ENCODE peak calls at places on chromosomes 2 and 18, in six cellular contexts. One of them, this sample, is unnamed.

GRCh38 chr2:85584354-85584856 is at the start of gene VAMP5:
- DNase-seq in H7: peak; percentile 66
- DNase-seq in cardiac muscle cell: peak; percentile 41
- DNase-seq in foreskin fibroblast: no peak
- DNase-seq in epithelial cell of esophagus: no peak
- DNase-seq in transverse colon: peak; percentile 51
- DNase-seq in this sample: no peak

GRCh38 chr2:105455488-105455991 is 56.7 kb upstream of the FHL2 start:
- DNase-seq in H7: no peak
- DNase-seq in cardiac muscle cell: peak; percentile 92
- DNase-seq in foreskin fibroblast: peak; percentile 90
- DNase-seq in epithelial cell of esophagus: peak; percentile 96
- DNase-seq in transverse colon: peak; percentile 75
- DNase-seq in this sample: peak; percentile 97

GRCh38 chr2:204187513-204188088 is 251.0 kb downstream of the ICOS start:
- DNase-seq in H7: no peak
- DNase-seq in cardiac muscle cell: no peak
- DNase-seq in foreskin fibroblast: no peak
- DNase-seq in epithelial cell of esophagus: no peak
- DNase-seq in transverse colon: no peak
- DNase-seq in this sample: no peak

GRCh38 chr18:62018034-62018760 is 125.4 kb upstream of the RNF152 start:
- DNase-seq in H7: no peak
- DNase-seq in cardiac muscle cell: peak; percentile 97
- DNase-seq in foreskin fibroblast: peak; percentile 90
- DNase-seq in epithelial cell of esophagus: no peak
- DNase-seq in transverse colon: peak; percentile 11
- DNase-seq in this sample: peak; percentile 69

GRCh38 chr18:7601249-7601620 is 34.1 kb downstream of the PTPRM start:
- DNase-seq in H7: no peak
- DNase-seq in cardiac muscle cell: peak; percentile 62
- DNase-seq in foreskin fibroblast: peak; percentile 47
- DNase-seq in epithelial cell of esophagus: peak; percentile 14
- DNase-seq in transverse colon: no peak
- DNase-seq in this sample: no peak

GRCh38 chr2:232318175-232318855 is 60.2 kb upstream of the ALPP start:
- DNase-seq in H7: no peak
- DNase-seq in cardiac muscle cell: no peak
- DNase-seq in foreskin fibroblast: no peak
- DNase-seq in epithelial cell of esophagus: no peak
- DNase-seq in transverse colon: peak; percentile 1
- DNase-seq in this sample: no peak

GRCh38 chr2:242004223-242004901 is 134.8 kb downstream of the RTP5 start:
- DNase-seq in H7: no peak
- DNase-seq in cardiac muscle cell: no peak
- DNase-seq in foreskin fibroblast: no peak
- DNase-seq in epithelial cell of esophagus: no peak
- DNase-seq in transverse colon: no peak
- DNase-seq in this sample: no peak

GRCh38 chr2:164479460-164479859 is 141.8 kb downstream of the GRB14 start:
- DNase-seq in H7: no peak
- DNase-seq in cardiac muscle cell: peak; percentile 56
- DNase-seq in foreskin fibroblast: peak; percentile 1
- DNase-seq in epithelial cell of esophagus: peak; percentile 39
- DNase-seq in transverse colon: no peak
- DNase-seq in this sample: no peak

GRCh38 chr2:80073134-80073561 is 231.4 kb downstream of the LRRTM1 start:
- DNase-seq in H7: peak; percentile 46
- DNase-seq in cardiac muscle cell: peak; percentile 70
- DNase-seq in foreskin fibroblast: peak; percentile 24
- DNase-seq in epithelial cell of esophagus: peak; percentile 63
- DNase-seq in transverse colon: peak; percentile 27
- DNase-seq in this sample: no peak

GRCh38 chr2:27914793-27915175 is 24.3 kb downstream of the BABAM2 start:
- DNase-seq in H7: no peak
- DNase-seq in cardiac muscle cell: no peak
- DNase-seq in foreskin fibroblast: no peak
- DNase-seq in epithelial cell of esophagus: peak; percentile 71
- DNase-seq in transverse colon: no peak
- DNase-seq in this sample: no peak

GRCh38 chr2:199460101-199460671 is 2.4 kb upstream of the SATB2 start:
- DNase-seq in H7: peak; percentile 43
- DNase-seq in cardiac muscle cell: peak; percentile 57
- DNase-seq in foreskin fibroblast: no peak
- DNase-seq in epithelial cell of esophagus: peak; percentile 38
- DNase-seq in transverse colon: no peak
- DNase-seq in this sample: no peak

GRCh38 chr2:17309741-17310339 is 208.4 kb downstream of the RAD51AP2 start:
- DNase-seq in H7: peak; percentile 62
- DNase-seq in cardiac muscle cell: peak; percentile 59
- DNase-seq in foreskin fibroblast: no peak
- DNase-seq in epithelial cell of esophagus: peak; percentile 76
- DNase-seq in transverse colon: peak; percentile 15
- DNase-seq in this sample: no peak

GRCh38 chr18:25561923-25562322 is 210.0 kb upstream of the ZNF521 start:
- DNase-seq in H7: peak; percentile 32
- DNase-seq in cardiac muscle cell: peak; percentile 34
- DNase-seq in foreskin fibroblast: peak; percentile 18
- DNase-seq in epithelial cell of esophagus: no peak
- DNase-seq in transverse colon: peak; percentile 10
- DNase-seq in this sample: no peak

GRCh38 chr2:7436096-7436906 is 519.1 kb downstream of the RNF144A start:
- DNase-seq in H7: no peak
- DNase-seq in cardiac muscle cell: no peak
- DNase-seq in foreskin fibroblast: no peak
- DNase-seq in epithelial cell of esophagus: no peak
- DNase-seq in transverse colon: no peak
- DNase-seq in this sample: no peak

GRCh38 chr2:42169869-42170465 is 814 bp downstream of the EML4 start:
- DNase-seq in H7: no peak
- DNase-seq in cardiac muscle cell: no peak
- DNase-seq in foreskin fibroblast: no peak
- DNase-seq in epithelial cell of esophagus: no peak
- DNase-seq in transverse colon: no peak
- DNase-seq in this sample: no peak

GRCh38 chr2:56803596-56803995 is 619.8 kb downstream of the CCDC85A start:
- DNase-seq in H7: no peak
- DNase-seq in cardiac muscle cell: no peak
- DNase-seq in foreskin fibroblast: no peak
- DNase-seq in epithelial cell of esophagus: no peak
- DNase-seq in transverse colon: no peak
- DNase-seq in this sample: no peak

GRCh38 chr2:150522269-150522668 is 34.8 kb upstream of the RND3 start:
- DNase-seq in H7: no peak
- DNase-seq in cardiac muscle cell: no peak
- DNase-seq in foreskin fibroblast: no peak
- DNase-seq in epithelial cell of esophagus: no peak
- DNase-seq in transverse colon: no peak
- DNase-seq in this sample: no peak

GRCh38 chr18:12703714-12704113 is 872 bp downstream of the PSMG2 start:
- DNase-seq in H7: peak; percentile 37
- DNase-seq in cardiac muscle cell: peak; percentile 13
- DNase-seq in foreskin fibroblast: peak; percentile 14
- DNase-seq in epithelial cell of esophagus: peak; percentile 10
- DNase-seq in transverse colon: no peak
- DNase-seq in this sample: no peak

GRCh38 chr18:75811156-75811555 is 383.7 kb upstream of the SMIM21 start:
- DNase-seq in H7: no peak
- DNase-seq in cardiac muscle cell: peak; percentile 1
- DNase-seq in foreskin fibroblast: no peak
- DNase-seq in epithelial cell of esophagus: no peak
- DNase-seq in transverse colon: no peak
- DNase-seq in this sample: no peak
- H3K4me3 ChIP-seq in H7: no peak overlapping the region
- H3K4me3 ChIP-seq in cardiac muscle cell: no peak overlapping the region
- H3K4me3 ChIP-seq in foreskin fibroblast: no peak overlapping the region
- H3K4me3 ChIP-seq in epithelial cell of esophagus: no peak overlapping the region
- H3K4me3 ChIP-seq in transverse colon: no peak overlapping the region
- H3K4me3 ChIP-seq in this sample: no peak overlapping the region

DNA sequence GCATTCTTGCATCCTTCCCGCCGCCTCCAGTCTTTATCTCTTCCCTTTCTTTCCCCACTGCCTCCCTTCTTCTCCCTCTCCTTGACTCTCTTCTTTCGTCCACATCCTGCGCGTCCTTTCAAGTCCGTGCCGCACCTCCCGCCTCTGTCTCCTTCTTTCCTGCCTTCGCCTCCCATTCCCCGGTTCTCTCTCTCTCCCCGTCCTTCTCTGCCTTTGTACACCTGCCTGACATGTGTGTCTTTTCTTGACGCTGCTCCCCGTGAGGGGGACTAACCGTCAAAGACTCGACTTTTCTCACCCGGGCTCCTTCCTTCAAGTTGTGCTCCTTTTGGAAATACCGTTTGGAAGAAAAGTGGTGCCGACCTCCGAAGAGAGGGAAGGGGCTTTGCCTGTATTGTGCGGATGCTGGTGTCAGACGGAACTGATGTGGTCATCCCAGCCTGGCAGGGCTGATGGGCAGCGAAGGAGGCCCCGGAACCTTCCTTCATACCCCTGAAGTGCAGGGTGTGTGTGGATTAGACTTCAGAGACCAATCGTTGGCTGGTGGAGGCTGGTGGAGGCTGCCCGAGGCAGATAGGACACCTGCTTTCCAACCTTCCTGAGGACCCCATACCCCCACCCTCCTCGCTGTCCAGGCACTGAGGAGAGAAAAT is 898 bp downstream of the TMEM178A start:
- DNase-seq in H7: peak; percentile 38
- DNase-seq in cardiac muscle cell: no peak
- DNase-seq in foreskin fibroblast: no peak
- DNase-seq in epithelial cell of esophagus: no peak
- DNase-seq in transverse colon: no peak
- DNase-seq in this sample: no peak
- H3K4me3 ChIP-seq in H7: peak overlapping the region; percentile 70
- H3K4me3 ChIP-seq in cardiac muscle cell: peak overlapping the region; percentile 82
- H3K4me3 ChIP-seq in foreskin fibroblast: peak overlapping the region; percentile 34
- H3K4me3 ChIP-seq in epithelial cell of esophagus: peak overlapping the region; percentile 10
- H3K4me3 ChIP-seq in transverse colon: peak overlapping the region; percentile 61
- H3K4me3 ChIP-seq in this sample: peak overlapping the region; percentile 45

GRCh38 chr2:31075393-31075792 is 62.8 kb downstream of the GALNT14 start:
- DNase-seq in H7: no peak
- DNase-seq in cardiac muscle cell: no peak
- DNase-seq in foreskin fibroblast: peak; percentile 19
- DNase-seq in epithelial cell of esophagus: no peak
- DNase-seq in transverse colon: no peak
- DNase-seq in this sample: no peak
- H3K4me3 ChIP-seq in H7: no peak overlapping the region
- H3K4me3 ChIP-seq in cardiac muscle cell: no peak overlapping the region
- H3K4me3 ChIP-seq in foreskin fibroblast: no peak overlapping the region
- H3K4me3 ChIP-seq in epithelial cell of esophagus: no peak overlapping the region
- H3K4me3 ChIP-seq in transverse colon: no peak overlapping the region
- H3K4me3 ChIP-seq in this sample: no peak overlapping the region

GRCh38 chr2:123913266-123913810 is 111.7 kb upstream of the CNTNAP5 start:
- DNase-seq in H7: no peak
- DNase-seq in cardiac muscle cell: no peak
- DNase-seq in foreskin fibroblast: no peak
- DNase-seq in epithelial cell of esophagus: no peak
- DNase-seq in transverse colon: no peak
- DNase-seq in this sample: no peak

GRCh38 chr2:123916512-123916911 is 108.6 kb upstream of the CNTNAP5 start:
- DNase-seq in H7: no peak
- DNase-seq in cardiac muscle cell: peak; percentile 5
- DNase-seq in foreskin fibroblast: no peak
- DNase-seq in epithelial cell of esophagus: no peak
- DNase-seq in transverse colon: no peak
- DNase-seq in this sample: no peak

GRCh38 chr2:123915380-123915779 is 109.7 kb upstream of the CNTNAP5 start:
- DNase-seq in H7: no peak
- DNase-seq in cardiac muscle cell: no peak
- DNase-seq in foreskin fibroblast: no peak
- DNase-seq in epithelial cell of esophagus: no peak
- DNase-seq in transverse colon: no peak
- DNase-seq in this sample: no peak
- H3K4me3 ChIP-seq in H7: no peak overlapping the region
- H3K4me3 ChIP-seq in cardiac muscle cell: no peak overlapping the region
- H3K4me3 ChIP-seq in foreskin fibroblast: no peak overlapping the region
- H3K4me3 ChIP-seq in epithelial cell of esophagus: no peak overlapping the region
- H3K4me3 ChIP-seq in transverse colon: no peak overlapping the region
- H3K4me3 ChIP-seq in this sample: no peak overlapping the region

GRCh38 chr2:157258520-157259326 is 1.2 kb downstream of the GALNT5 start:
- DNase-seq in H7: no peak
- DNase-seq in cardiac muscle cell: no peak
- DNase-seq in foreskin fibroblast: no peak
- DNase-seq in epithelial cell of esophagus: peak; percentile 48
- DNase-seq in transverse colon: peak; percentile 43
- DNase-seq in this sample: no peak
- H3K4me3 ChIP-seq in H7: no peak overlapping the region
- H3K4me3 ChIP-seq in cardiac muscle cell: no peak overlapping the region
- H3K4me3 ChIP-seq in foreskin fibroblast: peak overlapping the region; percentile 63
- H3K4me3 ChIP-seq in epithelial cell of esophagus: peak overlapping the region; percentile 62
- H3K4me3 ChIP-seq in transverse colon: peak overlapping the region; percentile 46
- H3K4me3 ChIP-seq in this sample: peak overlapping the region; percentile 71

DNA sequence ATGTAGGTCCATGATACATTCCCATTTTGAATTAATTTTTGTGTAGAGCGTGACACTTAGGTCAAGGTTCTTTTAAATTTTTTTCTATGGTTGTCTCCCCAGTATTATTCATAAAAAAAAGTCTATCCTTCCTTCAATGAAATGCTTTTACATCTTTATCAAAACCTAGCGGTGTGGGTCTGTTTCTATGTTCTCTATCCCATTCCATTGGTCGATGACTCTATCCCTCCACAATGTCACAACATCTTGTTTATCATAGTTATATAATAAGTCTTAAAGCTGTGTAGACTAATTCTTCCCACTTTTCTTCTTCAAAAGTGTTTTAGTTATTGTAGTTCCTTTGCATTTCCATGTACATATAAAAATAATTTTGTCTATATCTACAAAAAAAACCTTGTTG is 47.2 kb upstream of the GPR17 start:
- DNase-seq in H7: no peak
- DNase-seq in cardiac muscle cell: no peak
- DNase-seq in foreskin fibroblast: no peak
- DNase-seq in epithelial cell of esophagus: no peak
- DNase-seq in transverse colon: no peak
- DNase-seq in this sample: no peak
- H3K4me3 ChIP-seq in H7: no peak overlapping the region
- H3K4me3 ChIP-seq in cardiac muscle cell: no peak overlapping the region
- H3K4me3 ChIP-seq in foreskin fibroblast: no peak overlapping the region
- H3K4me3 ChIP-seq in epithelial cell of esophagus: no peak overlapping the region
- H3K4me3 ChIP-seq in transverse colon: no peak overlapping the region
- H3K4me3 ChIP-seq in this sample: no peak overlapping the region

GRCh38 chr2:113240150-113240914 is 38.4 kb downstream of the PAX8 start:
- DNase-seq in H7: no peak
- DNase-seq in cardiac muscle cell: peak; percentile 94
- DNase-seq in foreskin fibroblast: peak; percentile 94
- DNase-seq in epithelial cell of esophagus: peak; percentile 98
- DNase-seq in transverse colon: peak; percentile 70
- DNase-seq in this sample: peak; percentile 58

GRCh38 chr2:113233593-113234550 is 44.8 kb downstream of the PAX8 start:
- DNase-seq in H7: no peak
- DNase-seq in cardiac muscle cell: no peak
- DNase-seq in foreskin fibroblast: no peak
- DNase-seq in epithelial cell of esophagus: peak; percentile 50
- DNase-seq in transverse colon: no peak
- DNase-seq in this sample: no peak

GRCh38 chr2:113234721-113235346 is 43.9 kb downstream of the PAX8 start:
- DNase-seq in H7: no peak
- DNase-seq in cardiac muscle cell: no peak
- DNase-seq in foreskin fibroblast: no peak
- DNase-seq in epithelial cell of esophagus: no peak
- DNase-seq in transverse colon: no peak
- DNase-seq in this sample: no peak

GRCh38 chr2:113237604-113238003 is 41.1 kb downstream of the PAX8 start:
- DNase-seq in H7: no peak
- DNase-seq in cardiac muscle cell: no peak
- DNase-seq in foreskin fibroblast: no peak
- DNase-seq in epithelial cell of esophagus: no peak
- DNase-seq in transverse colon: no peak
- DNase-seq in this sample: no peak

GRCh38 chr2:113236367-113237159 is 42.2 kb downstream of the PAX8 start:
- DNase-seq in H7: no peak
- DNase-seq in cardiac muscle cell: no peak
- DNase-seq in foreskin fibroblast: no peak
- DNase-seq in epithelial cell of esophagus: peak; percentile 12
- DNase-seq in transverse colon: no peak
- DNase-seq in this sample: no peak
- H3K4me3 ChIP-seq in H7: no peak overlapping the region
- H3K4me3 ChIP-seq in cardiac muscle cell: no peak overlapping the region
- H3K4me3 ChIP-seq in foreskin fibroblast: peak overlapping the region; percentile 45
- H3K4me3 ChIP-seq in epithelial cell of esophagus: peak overlapping the region; percentile 33
- H3K4me3 ChIP-seq in transverse colon: peak overlapping the region; percentile 55
- H3K4me3 ChIP-seq in this sample: peak overlapping the region; percentile 46